ENCODE peak calls at places on chromosomes 11 and 22, in seven cellular contexts. U, B, L, H, G, E and K are unnamed samples.

GRCh38 chr11:89529619-89530018 is 38.4 kb upstream of the NOX4 start:
- DNase-seq in U (no peak), B (no peak), L (no peak), H (no peak), G (no peak), E (no peak), K (no peak)

GRCh38 chr11:120357620-120358019 is 21.4 kb downstream of the ARHGEF12 start:
- DNase-seq in U (no peak), B (no peak), L (no peak), H (no peak), G (no peak), E (no peak), K (no peak)

GRCh38 chr11:27837895-27838563 is 137.8 kb upstream of the BDNF start:
- DNase-seq in U (no peak), B (no peak), L (no peak), H (no peak), G (no peak), E (peak), K (no peak)

GRCh38 chr11:32705309-32706033 is 89.0 kb downstream of the CCDC73 start:
- DNase-seq in U (no peak), B (no peak), L (no peak), H (no peak), G (no peak), E (no peak), K (no peak)

GRCh38 chr11:121672630-121673487 is 220.1 kb upstream of the SORL1-AS1 start:
- DNase-seq in U (no peak), B (no peak), L (no peak), H (peak), G (no peak), E (no peak), K (no peak)

GRCh38 chr11:46918778-46919513 is 596 bp upstream of the LRP4 start:
- DNase-seq in U (no peak), B (no peak), L (peak), H (no peak), G (no peak), E (no peak), K (no peak)

GRCh38 chr11:46291441-46292143 is 14.1 kb downstream of the CREB3L1 start:
- DNase-seq in U (no peak), B (no peak), L (no peak), H (no peak), G (no peak), E (no peak), K (no peak)

GRCh38 chr11:11072067-11072466 is 214.2 kb upstream of the ZBED5 start:
- DNase-seq in U (no peak), B (no peak), L (no peak), H (no peak), G (no peak), E (no peak), K (no peak)

DNA sequence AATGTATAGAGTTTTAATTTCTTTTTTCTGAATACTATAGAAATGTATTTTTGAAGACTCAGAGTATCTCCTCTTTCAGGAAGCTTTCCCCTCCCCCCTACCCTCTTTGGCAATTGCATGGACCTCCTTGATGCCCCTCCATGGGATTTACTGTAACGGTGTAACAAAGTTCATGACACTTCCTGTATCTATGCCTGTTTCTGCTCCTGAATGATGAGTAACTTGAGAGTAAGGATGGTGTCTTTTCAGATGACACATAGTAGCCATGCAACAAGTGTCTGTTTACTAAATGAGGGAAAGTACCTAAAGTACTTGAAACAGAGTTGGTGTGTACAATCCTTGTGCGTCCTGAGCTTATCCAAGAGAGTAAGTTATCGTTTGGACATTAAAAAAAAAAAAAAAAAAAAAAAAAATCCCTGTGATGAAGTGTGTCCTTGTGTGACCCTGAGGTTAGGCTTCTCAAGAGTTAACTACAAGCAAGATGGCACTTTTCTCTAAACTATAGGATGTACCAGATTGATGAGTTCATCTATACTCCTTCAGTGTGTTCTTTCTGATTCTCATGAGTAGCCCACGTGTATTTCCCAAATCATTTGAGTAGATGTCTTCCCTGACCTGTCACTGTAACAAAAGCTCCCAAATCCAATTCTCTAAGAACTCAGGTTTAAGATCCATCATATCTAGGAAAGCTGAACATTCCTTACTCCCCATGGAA is 7.4 kb downstream of the ETS1 start:
- DNase-seq in U (no peak), B (no peak), L (no peak), H (no peak), G (no peak), E (no peak), K (no peak)
- TF ChIP-seq POLR2AphosphoS5 in U (no peak), B (no peak), L (no peak), H (no peak), G (no peak), E (no peak), K (no peak)

GRCh38 chr11:62400760-62401159 is 18.1 kb upstream of the SCGB1A1 start:
- DNase-seq in U (no peak), B (no peak), L (no peak), H (peak), G (no peak), E (no peak), K (no peak)
- TF ChIP-seq TAF1 in U (no peak), B (no peak), L (no peak), H (peak), G (no peak), E (no peak), K (no peak)

GRCh38 chr11:61814242-61814957 is 2.4 kb downstream of the FADS1 start:
- DNase-seq in U (no peak), B (peak), L (no peak), H (peak), G (no peak), E (no peak), K (no peak)
- TF ChIP-seq POLR2AphosphoS5 in U (no peak), B (no peak), L (no peak), H (no peak), G (no peak), E (no peak), K (no peak)

GRCh38 chr11:8937159-8937558 is 4.4 kb upstream of the C11orf16 start:
- DNase-seq in U (no peak), B (no peak), L (no peak), H (no peak), G (no peak), E (no peak), K (no peak)

GRCh38 chr11:8930456-8931175 is 2.1 kb downstream of the C11orf16 start:
- DNase-seq in U (no peak), B (no peak), L (no peak), H (no peak), G (no peak), E (no peak), K (no peak)

GRCh38 chr11:8932564-8933180 is at the start of gene C11orf16:
- DNase-seq in U (no peak), B (no peak), L (no peak), H (no peak), G (no peak), E (no peak), K (no peak)

GRCh38 chr11:8934735-8935478 is 2.2 kb upstream of the C11orf16 start:
- DNase-seq in U (no peak), B (peak), L (no peak), H (no peak), G (no peak), E (no peak), K (no peak)

DNA sequence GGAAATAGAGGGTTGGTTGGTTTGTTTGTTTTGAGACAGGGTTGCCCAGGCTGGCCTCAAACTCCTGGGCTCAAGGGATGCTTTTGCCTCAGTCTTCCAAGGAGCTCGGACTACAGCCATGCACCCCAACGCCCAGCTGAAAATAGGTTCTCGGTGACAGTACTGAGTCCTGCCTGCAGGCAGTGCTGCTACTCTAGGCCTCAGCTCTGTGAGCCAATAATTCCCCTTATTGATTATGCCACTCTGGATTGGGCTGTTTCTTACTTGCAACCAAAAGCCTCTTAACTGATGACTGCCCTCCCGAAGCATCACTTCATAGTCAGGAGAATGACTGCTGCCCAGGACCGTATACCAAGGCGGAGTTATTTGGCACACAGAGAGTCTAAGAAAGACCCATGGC is 1.2 kb upstream of the C11orf16 start:
- DNase-seq in U (no peak), B (no peak), L (no peak), H (no peak), G (no peak), E (no peak), K (no peak)
- TF ChIP-seq TAF1 in U (no peak), B (no peak), L (no peak), H (no peak), G (no peak), E (no peak), K (no peak)

GRCh38 chr22:35582861-35583670 is 34.1 kb downstream of the MB start:
- DNase-seq in U (peak), B (peak), L (peak), H (peak), G (peak), E (peak), K (peak)
- TF ChIP-seq POLR2AphosphoS5 in U (no peak), B (no peak), L (no peak), H (no peak), G (no peak), E (no peak), K (no peak)

GRCh38 chr11:71451596-71452353 is 1.2 kb upstream of the NADSYN1 start:
- DNase-seq in U (no peak), B (peak), L (no peak), H (no peak), G (no peak), E (no peak), K (no peak)

GRCh38 chr11:71453911-71454304 is 905 bp downstream of the NADSYN1 start:
- DNase-seq in U (no peak), B (no peak), L (no peak), H (no peak), G (no peak), E (no peak), K (no peak)

GRCh38 chr11:71450507-71450906 is 2.3 kb upstream of the DHCR7 start:
- DNase-seq in U (no peak), B (no peak), L (no peak), H (no peak), G (no peak), E (no peak), K (no peak)

GRCh38 chr11:71453021-71453910 is at the start of gene NADSYN1:
- DNase-seq in U (peak), B (peak), L (peak), H (peak), G (peak), E (peak), K (peak)

GRCh38 chr11:71452354-71453020 is 516 bp upstream of the NADSYN1 start:
- DNase-seq in U (no peak), B (peak), L (no peak), H (no peak), G (no peak), E (no peak), K (no peak)
- TF ChIP-seq TAF1 in U (no peak), B (no peak), L (no peak), H (no peak), G (no peak), E (no peak), K (no peak)

GRCh38 chr11:8789864-8790263 is 107.3 kb downstream of the RPL27A start:
- DNase-seq in U (no peak), B (no peak), L (no peak), H (no peak), G (no peak), E (no peak), K (no peak)
- TF ChIP-seq POLR2AphosphoS5 in U (no peak), B (no peak), L (no peak), H (no peak), G (no peak), E (no peak), K (no peak)

GRCh38 chr11:79971255-79971654 is 530.4 kb upstream of the TENM4 start:
- DNase-seq in U (no peak), B (no peak), L (no peak), H (no peak), G (no peak), E (no peak), K (no peak)

DNA sequence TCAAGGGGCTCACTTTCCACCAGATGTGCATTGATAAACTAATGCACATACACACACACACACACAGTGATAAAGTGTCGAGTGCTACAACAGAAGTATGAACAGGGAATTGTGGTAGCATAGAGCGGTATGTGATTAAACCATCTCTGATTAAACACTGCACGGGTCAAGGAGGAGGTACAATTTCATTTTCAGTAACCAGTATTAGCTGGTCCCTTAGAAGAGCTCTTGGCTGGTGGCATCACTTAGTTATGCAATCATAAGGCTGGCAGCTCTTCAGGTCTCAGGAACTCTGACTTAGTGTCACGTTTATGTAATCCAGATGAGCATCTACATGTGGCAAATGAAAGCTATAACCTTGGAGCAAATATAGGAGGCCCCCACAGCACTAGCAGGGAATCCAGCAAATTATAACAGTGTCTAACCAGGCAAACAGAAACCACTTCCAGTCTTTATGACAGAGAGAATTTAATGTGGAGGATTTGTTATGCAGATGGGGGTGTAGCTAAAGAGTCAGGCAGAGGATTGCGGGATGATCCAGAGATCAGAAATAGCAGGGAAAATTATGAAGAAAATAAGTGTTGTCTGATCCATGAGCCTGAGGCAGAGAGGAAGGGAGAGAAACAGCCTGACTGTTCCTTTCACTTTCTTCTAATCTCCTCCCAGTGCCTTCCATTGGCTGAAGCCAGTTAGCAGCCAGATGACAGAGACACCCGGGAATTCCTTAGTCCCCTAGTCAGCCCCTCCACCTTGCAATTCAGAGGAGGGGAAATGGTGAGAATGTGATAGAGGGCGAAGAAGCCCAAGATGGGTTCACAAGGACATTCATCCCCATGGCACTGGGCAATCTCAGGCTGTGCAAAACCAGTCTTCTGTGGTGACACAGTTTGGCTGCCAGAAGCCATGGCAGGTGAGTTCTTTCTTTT is 533.1 kb upstream of the TENM4 start:
- DNase-seq in U (no peak), B (no peak), L (no peak), H (no peak), G (no peak), E (no peak), K (no peak)
- TF ChIP-seq TAF1 in U (no peak), B (no peak), L (no peak), H (no peak), G (no peak), E (no peak), K (no peak)

GRCh38 chr11:65786786-65787636 is at the start of gene OVOL1:
- DNase-seq in U (no peak), B (no peak), L (peak), H (peak), G (no peak), E (no peak), K (no peak)
- TF ChIP-seq POLR2AphosphoS5 in U (no peak), B (no peak), L (peak), H (no peak), G (no peak), E (no peak), K (no peak)